ENCODE peak calls at places on chromosomes 2 and 18, in four cellular contexts. K, O, A and Z are unnamed samples.

GRCh38 chr2:170716851-170717598 is 1.9 kb downstream of the SP5 start:
- DNase-seq in K (no peak), A (peak; percentile 69), O (peak; percentile 83), Z (no peak)

GRCh38 chr2:170375192-170375591 is 197.2 kb downstream of the MYO3B start:
- DNase-seq in A (no peak), O (no peak), K (no peak), Z (no peak)

GRCh38 chr2:171490577-171490976 is 31.7 kb upstream of the CYBRD1 start:
- DNase-seq in K (no peak), O (no peak), A (no peak), Z (no peak)

GRCh38 chr18:44767807-44768206 is 87.1 kb downstream of the SETBP1 start:
- DNase-seq in O (no peak), A (no peak), K (no peak), Z (no peak)

GRCh38 chr2:62426005-62426912 is 79.7 kb downstream of the TMEM17 start:
- DNase-seq in O (no peak), K (no peak), A (no peak), Z (no peak)

GRCh38 chr2:236512267-236512666 is 57.4 kb upstream of the ACKR3 start:
- DNase-seq in A (no peak), O (no peak), K (no peak), Z (no peak)

GRCh38 chr2:45168731-45169338 is 159.6 kb upstream of the SIX2 start:
- DNase-seq in O (peak; percentile 69), K (no peak), A (no peak), Z (peak; percentile 53)

GRCh38 chr18:50751490-50751889 is 68.3 kb downstream of the MRO start:
- DNase-seq in A (no peak), O (no peak), K (no peak), Z (no peak)

GRCh38 chr18:47420130-47420529 is 168.7 kb upstream of the SKOR2 start:
- DNase-seq in K (no peak), O (no peak), A (no peak), Z (no peak)

GRCh38 chr2:170878505-170878904 is 50.5 kb upstream of the GORASP2 start:
- DNase-seq in A (peak; percentile 10), O (no peak), K (no peak), Z (no peak)

GRCh38 chr2:71880846-71881610 is 266.6 kb downstream of the CYP26B1 start:
- DNase-seq in K (no peak), A (peak; percentile 13), O (no peak), Z (no peak)

GRCh38 chr2:43576983-43577892 is 18.6 kb downstream of the THADA start:
- DNase-seq in A (peak; percentile 63), O (no peak), K (no peak), Z (peak; percentile 41)

GRCh38 chr2:215315301-215315700 is 3.4 kb downstream of the ATIC start:
- DNase-seq in O (no peak), K (no peak), A (no peak), Z (no peak)

GRCh38 chr2:212535963-212536362 is 2.6 kb downstream of the ERBB4 start:
- DNase-seq in O (no peak), K (no peak), A (no peak), Z (no peak)

GRCh38 chr2:102932521-102932920 is 170.7 kb downstream of the TMEM182 start:
- DNase-seq in K (no peak), O (no peak), A (no peak), Z (no peak)

GRCh38 chr2:238657132-238658053 is 190.5 kb upstream of the TWIST2 start:
- DNase-seq in K (no peak), O (peak; percentile 48), A (no peak), Z (no peak)

DNA sequence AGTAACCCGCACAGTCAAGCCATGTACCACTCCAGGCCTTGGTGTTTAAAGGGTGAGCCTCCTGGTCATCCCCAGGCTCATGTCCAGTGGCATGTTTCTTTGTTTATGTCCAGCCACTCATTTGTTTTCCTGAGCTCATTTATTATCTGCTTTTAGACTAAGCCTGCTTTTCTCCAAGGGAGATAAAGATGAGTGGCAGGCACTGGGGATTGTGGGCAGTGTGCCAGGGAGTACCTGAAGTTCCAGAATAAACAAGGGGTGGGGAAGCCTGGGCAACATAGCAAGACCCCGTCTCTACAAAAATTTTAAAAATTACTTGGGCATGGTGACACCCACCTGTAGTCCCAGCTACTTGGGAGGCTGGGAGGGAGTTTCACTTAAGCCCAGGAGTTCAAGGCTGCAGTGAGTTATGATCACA is 1.9 kb downstream of the ANXA4 start:
- DNase-seq in O (peak; percentile 6), K (no peak), A (no peak), Z (no peak)
- TF ChIP-seq SUZ12 in O (no peak), K (no peak), A (no peak), Z (no peak)

DNA sequence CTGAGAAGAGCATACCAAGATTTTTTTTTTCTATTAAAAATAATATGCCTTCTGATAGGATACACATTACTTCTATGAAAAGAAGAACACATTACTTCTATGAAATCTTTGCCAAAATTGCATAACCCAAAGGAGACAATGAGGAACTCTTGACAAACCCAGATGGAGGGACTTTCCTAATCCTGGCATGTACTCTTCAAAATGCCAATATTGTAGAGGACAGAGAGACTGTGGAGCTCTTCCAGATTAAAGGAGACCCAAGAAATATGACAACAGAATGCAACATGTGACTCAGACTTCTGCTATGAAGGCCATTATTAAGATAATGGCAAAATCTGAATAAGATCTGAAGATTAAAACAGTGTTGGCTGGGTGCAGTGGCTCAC is 22.1 kb downstream of the SOWAHC start:
- DNase-seq in K (no peak), A (no peak), O (no peak), Z (no peak)
- TF ChIP-seq SP1 in K (no peak), A (no peak), O (no peak), Z (no peak)

GRCh38 chr2:24147364-24147763 is 24.1 kb downstream of the FAM228B start:
- DNase-seq in A (no peak), K (no peak), O (no peak), Z (no peak)
- TF ChIP-seq SUZ12 in A (no peak), K (no peak), O (no peak), Z (no peak)

GRCh38 chr2:162215162-162215561 is 28.1 kb downstream of the FAP start:
- DNase-seq in K (no peak), A (no peak), O (no peak), Z (no peak)

GRCh38 chr2:162212366-162212765 is 30.9 kb downstream of the FAP start:
- DNase-seq in O (no peak), A (no peak), K (no peak), Z (no peak)

GRCh38 chr2:162221064-162221463 is 22.2 kb downstream of the FAP start:
- DNase-seq in O (peak; percentile 91), A (peak; percentile 56), K (no peak), Z (peak; percentile 77)

GRCh38 chr2:162220438-162220837 is 22.8 kb downstream of the FAP start:
- DNase-seq in O (no peak), A (no peak), K (no peak), Z (no peak)

GRCh38 chr2:162217596-162217995 is 25.6 kb downstream of the FAP start:
- DNase-seq in O (no peak), K (no peak), A (no peak), Z (no peak)
- TF ChIP-seq SP1 in O (no peak), K (no peak), A (no peak), Z (no peak)

DNA sequence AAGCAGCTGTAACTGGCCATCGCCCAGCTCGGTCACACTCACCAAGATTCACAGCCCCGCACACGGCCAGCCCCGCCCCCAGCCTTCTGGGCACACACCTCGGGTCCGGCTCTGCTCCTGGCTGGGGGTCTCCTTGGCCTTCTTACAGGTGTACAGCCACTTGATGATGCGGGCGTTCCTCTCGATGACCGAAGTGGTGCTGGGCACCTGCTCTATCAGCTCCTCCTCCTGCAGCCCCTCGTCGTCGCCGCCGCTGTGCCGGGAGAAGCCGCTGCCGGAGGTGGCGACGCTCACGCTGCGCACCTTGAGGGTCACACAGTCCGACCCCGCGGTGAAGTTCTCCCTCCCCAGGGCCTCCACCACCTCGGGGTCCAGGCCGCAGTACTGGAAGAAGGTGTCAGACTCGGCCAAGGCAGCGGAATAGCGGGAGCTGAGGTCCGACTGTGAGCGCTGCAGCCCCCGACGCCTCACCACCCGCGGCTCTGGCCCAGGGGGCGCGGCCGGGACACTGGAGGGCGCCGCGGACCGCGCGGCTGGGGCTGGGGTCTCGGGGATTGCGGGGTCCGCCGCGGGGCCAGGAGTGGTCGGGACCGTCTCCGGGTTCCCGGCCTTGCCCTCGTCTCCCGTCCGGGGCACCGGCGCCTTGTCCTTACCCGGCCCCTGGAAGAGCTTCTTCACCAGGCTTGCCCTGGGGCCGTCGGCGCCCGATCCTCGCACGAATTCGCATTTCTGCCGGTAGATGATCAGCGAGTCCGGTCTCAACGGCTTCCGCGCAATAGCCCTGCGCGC is 769 bp downstream of the FAM110C start:
- DNase-seq in O (peak; percentile 61), K (no peak), A (no peak), Z (no peak)
- TF ChIP-seq SUZ12 in O (peak; percentile 53), K (no peak), A (no peak), Z (no peak)